ENCODE peak calls at places on chromosomes 4 and X, in seven cellular contexts. S is AG04450; Y is frontal cortex; P is hepatocyte; G is naive thymus-derived CD8-positive, alpha-beta T cell; T is cardiac muscle cell; Q is amniotic stem cell. F is an unnamed sample.

GRCh38 chr4:40200881-40201797 is 4.3 kb downstream of the RHOH start:
- DNase-seq in S (peak; percentile 63), Y (no peak), P (no peak), G (peak; percentile 35), T (no peak), Q (no peak), F (no peak)

GRCh38 chrX:51487960-51488267 is 8.5 kb downstream of the NUDT11 start:
- DNase-seq in S (no peak), Y (no peak), P (no peak), G (no peak), T (no peak), Q (no peak), F (no peak)

GRCh38 chrX:150574824-150575409 is 6.5 kb downstream of the MTM1 start:
- DNase-seq in S (no peak), Y (no peak), P (no peak), G (no peak), T (no peak), Q (no peak), F (no peak)

GRCh38 chr4:55733874-55734437 is 85.6 kb upstream of the EXOC1L start:
- DNase-seq in S (no peak), Y (no peak), P (peak; percentile 90), G (no peak), T (peak; percentile 50), Q (no peak), F (no peak)

GRCh38 chr4:172985552-172985951 is 183.1 kb upstream of the GALNT7 start:
- DNase-seq in S (no peak), Y (no peak), P (no peak), G (no peak), T (no peak), Q (no peak), F (no peak)

GRCh38 chrX:72028701-72029470 is 102.8 kb downstream of the RTL5 start:
- DNase-seq in S (no peak), Y (no peak), P (no peak), G (no peak), T (no peak), Q (no peak), F (no peak)

GRCh38 chr4:174255790-174256189 is 27.7 kb downstream of the FBXO8 start:
- DNase-seq in S (peak; percentile 78), Y (no peak), P (peak; percentile 4), G (no peak), T (peak; percentile 85), Q (no peak), F (no peak)

GRCh38 chr4:140095694-140096482 is 58.1 kb downstream of the MAML3 start:
- DNase-seq in S (peak; percentile 87), Y (no peak), P (peak; percentile 44), G (peak; percentile 49), T (peak; percentile 97), Q (peak; percentile 32), F (peak; percentile 94)

F was measured in pulmonary artery endothelial cell.